ENCODE peak calls at places on chromosomes 16 and 17, in ten cellular contexts. One of them, this sample, is unnamed.

GRCh38 chr16:51577621-51578303 is 426.7 kb upstream of the SALL1 start:
- DNase-seq in H4: peak
- DNase-seq in nephron progenitor cell: peak
- DNase-seq in H54: no peak
- DNase-seq in A549: no peak
- DNase-seq in EL: no peak
- DNase-seq in progenitor cell of endocrine pancreas: no peak
- DNase-seq in heart left ventricle: no peak
- DNase-seq in DND-41: no peak
- DNase-seq in stimulated activated CD4-positive, alpha-beta T cell treated with anti-CD3 and anti-CD28 coated beads, Interleukin-4, amount 100 ng/mL, for 24 hours: no peak
- DNase-seq in this sample: peak

GRCh38 chr16:81576696-81577095 is 132.1 kb downstream of the CMIP start:
- DNase-seq in A549: no peak
- DNase-seq in stimulated activated CD4-positive, alpha-beta T cell treated with anti-CD3 and anti-CD28 coated beads, Interleukin-4, amount 100 ng/mL, for 24 hours: no peak
- DNase-seq in nephron progenitor cell: no peak
- DNase-seq in progenitor cell of endocrine pancreas: no peak
- DNase-seq in H4: no peak
- DNase-seq in H54: no peak
- DNase-seq in DND-41: no peak
- DNase-seq in EL: no peak
- DNase-seq in heart left ventricle: no peak
- DNase-seq in this sample: no peak

GRCh38 chr16:66293207-66293735 is 73.2 kb upstream of the CDH5 start:
- DNase-seq in A549: no peak
- DNase-seq in H4: no peak
- DNase-seq in nephron progenitor cell: no peak
- DNase-seq in stimulated activated CD4-positive, alpha-beta T cell treated with anti-CD3 and anti-CD28 coated beads, Interleukin-4, amount 100 ng/mL, for 24 hours: no peak
- DNase-seq in progenitor cell of endocrine pancreas: no peak
- DNase-seq in EL: no peak
- DNase-seq in H54: no peak
- DNase-seq in DND-41: no peak
- DNase-seq in heart left ventricle: no peak
- DNase-seq in this sample: no peak

GRCh38 chr16:80746231-80746630 is 58.2 kb downstream of the CDYL2 start:
- DNase-seq in H4: no peak
- DNase-seq in H54: no peak
- DNase-seq in stimulated activated CD4-positive, alpha-beta T cell treated with anti-CD3 and anti-CD28 coated beads, Interleukin-4, amount 100 ng/mL, for 24 hours: no peak
- DNase-seq in A549: no peak
- DNase-seq in EL: no peak
- DNase-seq in DND-41: no peak
- DNase-seq in nephron progenitor cell: no peak
- DNase-seq in progenitor cell of endocrine pancreas: no peak
- DNase-seq in heart left ventricle: no peak
- DNase-seq in this sample: no peak

GRCh38 chr17:55177159-55177913 is 87.4 kb upstream of the HLF start:
- DNase-seq in H54: no peak
- DNase-seq in DND-41: no peak
- DNase-seq in A549: no peak
- DNase-seq in nephron progenitor cell: no peak
- DNase-seq in heart left ventricle: no peak
- DNase-seq in progenitor cell of endocrine pancreas: no peak
- DNase-seq in stimulated activated CD4-positive, alpha-beta T cell treated with anti-CD3 and anti-CD28 coated beads, Interleukin-4, amount 100 ng/mL, for 24 hours: no peak
- DNase-seq in EL: peak
- DNase-seq in H4: no peak
- DNase-seq in this sample: no peak

GRCh38 chr16:54346046-54346445 is 59.5 kb upstream of the IRX3 start:
- DNase-seq in H54: no peak
- DNase-seq in heart left ventricle: no peak
- DNase-seq in stimulated activated CD4-positive, alpha-beta T cell treated with anti-CD3 and anti-CD28 coated beads, Interleukin-4, amount 100 ng/mL, for 24 hours: no peak
- DNase-seq in progenitor cell of endocrine pancreas: no peak
- DNase-seq in nephron progenitor cell: no peak
- DNase-seq in DND-41: no peak
- DNase-seq in EL: no peak
- DNase-seq in H4: no peak
- DNase-seq in A549: no peak
- DNase-seq in this sample: no peak

GRCh38 chr17:2547176-2547575 is 35.5 kb upstream of the METTL16 start:
- DNase-seq in heart left ventricle: no peak
- DNase-seq in nephron progenitor cell: no peak
- DNase-seq in stimulated activated CD4-positive, alpha-beta T cell treated with anti-CD3 and anti-CD28 coated beads, Interleukin-4, amount 100 ng/mL, for 24 hours: no peak
- DNase-seq in EL: peak
- DNase-seq in H4: no peak
- DNase-seq in DND-41: no peak
- DNase-seq in A549: peak
- DNase-seq in progenitor cell of endocrine pancreas: no peak
- DNase-seq in H54: peak
- DNase-seq in this sample: no peak

GRCh38 chr16:29315916-29316517 is 90.5 kb downstream of the NPIPB11 start:
- DNase-seq in H54: no peak
- DNase-seq in stimulated activated CD4-positive, alpha-beta T cell treated with anti-CD3 and anti-CD28 coated beads, Interleukin-4, amount 100 ng/mL, for 24 hours: no peak
- DNase-seq in nephron progenitor cell: no peak
- DNase-seq in H4: no peak
- DNase-seq in DND-41: no peak
- DNase-seq in A549: no peak
- DNase-seq in heart left ventricle: no peak
- DNase-seq in EL: no peak
- DNase-seq in progenitor cell of endocrine pancreas: no peak
- DNase-seq in this sample: no peak

GRCh38 chr17:48100160-48100559 is 1.1 kb downstream of the CBX1 start:
- DNase-seq in EL: peak
- DNase-seq in H54: no peak
- DNase-seq in progenitor cell of endocrine pancreas: no peak
- DNase-seq in heart left ventricle: no peak
- DNase-seq in H4: no peak
- DNase-seq in A549: no peak
- DNase-seq in nephron progenitor cell: no peak
- DNase-seq in stimulated activated CD4-positive, alpha-beta T cell treated with anti-CD3 and anti-CD28 coated beads, Interleukin-4, amount 100 ng/mL, for 24 hours: no peak
- DNase-seq in DND-41: no peak
- DNase-seq in this sample: no peak

GRCh38 chr16:5062790-5063765 is 2.7 kb downstream of the C16orf89 start:
- DNase-seq in H54: no peak
- DNase-seq in DND-41: no peak
- DNase-seq in A549: no peak
- DNase-seq in heart left ventricle: no peak
- DNase-seq in H4: no peak
- DNase-seq in stimulated activated CD4-positive, alpha-beta T cell treated with anti-CD3 and anti-CD28 coated beads, Interleukin-4, amount 100 ng/mL, for 24 hours: no peak
- DNase-seq in progenitor cell of endocrine pancreas: no peak
- DNase-seq in EL: no peak
- DNase-seq in nephron progenitor cell: no peak
- DNase-seq in this sample: no peak

GRCh38 chr17:6456914-6457687 is 12.8 kb downstream of the PIMREG start:
- DNase-seq in heart left ventricle: peak
- DNase-seq in A549: peak
- DNase-seq in H54: peak
- DNase-seq in H4: peak
- DNase-seq in DND-41: no peak
- DNase-seq in stimulated activated CD4-positive, alpha-beta T cell treated with anti-CD3 and anti-CD28 coated beads, Interleukin-4, amount 100 ng/mL, for 24 hours: no peak
- DNase-seq in EL: peak
- DNase-seq in nephron progenitor cell: no peak
- DNase-seq in progenitor cell of endocrine pancreas: no peak
- DNase-seq in this sample: no peak

GRCh38 chr17:57350266-57350665 is 93.9 kb downstream of the MSI2 start:
- DNase-seq in progenitor cell of endocrine pancreas: no peak
- DNase-seq in EL: no peak
- DNase-seq in H4: no peak
- DNase-seq in heart left ventricle: no peak
- DNase-seq in stimulated activated CD4-positive, alpha-beta T cell treated with anti-CD3 and anti-CD28 coated beads, Interleukin-4, amount 100 ng/mL, for 24 hours: no peak
- DNase-seq in H54: no peak
- DNase-seq in DND-41: no peak
- DNase-seq in A549: no peak
- DNase-seq in nephron progenitor cell: no peak
- DNase-seq in this sample: no peak

GRCh38 chr16:25586826-25587225 is 104.9 kb upstream of the HS3ST4 start:
- DNase-seq in progenitor cell of endocrine pancreas: no peak
- DNase-seq in nephron progenitor cell: no peak
- DNase-seq in H4: no peak
- DNase-seq in EL: no peak
- DNase-seq in heart left ventricle: no peak
- DNase-seq in DND-41: no peak
- DNase-seq in A549: no peak
- DNase-seq in stimulated activated CD4-positive, alpha-beta T cell treated with anti-CD3 and anti-CD28 coated beads, Interleukin-4, amount 100 ng/mL, for 24 hours: no peak
- DNase-seq in H54: no peak
- DNase-seq in this sample: no peak

GRCh38 chr17:7241047-7241733 is 1.1 kb downstream of the GABARAP start:
- DNase-seq in DND-41: no peak
- DNase-seq in H54: no peak
- DNase-seq in stimulated activated CD4-positive, alpha-beta T cell treated with anti-CD3 and anti-CD28 coated beads, Interleukin-4, amount 100 ng/mL, for 24 hours: no peak
- DNase-seq in H4: no peak
- DNase-seq in nephron progenitor cell: no peak
- DNase-seq in A549: no peak
- DNase-seq in heart left ventricle: no peak
- DNase-seq in progenitor cell of endocrine pancreas: no peak
- DNase-seq in EL: no peak
- DNase-seq in this sample: no peak

GRCh38 chr17:74907012-74907411 is 13.6 kb upstream of the FADS6 start:
- DNase-seq in stimulated activated CD4-positive, alpha-beta T cell treated with anti-CD3 and anti-CD28 coated beads, Interleukin-4, amount 100 ng/mL, for 24 hours: no peak
- DNase-seq in H4: no peak
- DNase-seq in H54: no peak
- DNase-seq in progenitor cell of endocrine pancreas: no peak
- DNase-seq in EL: no peak
- DNase-seq in DND-41: no peak
- DNase-seq in A549: no peak
- DNase-seq in heart left ventricle: no peak
- DNase-seq in nephron progenitor cell: no peak
- DNase-seq in this sample: no peak

GRCh38 chr16:10871157-10871991 is 5.6 kb upstream of the CIITA start:
- DNase-seq in DND-41: no peak
- DNase-seq in stimulated activated CD4-positive, alpha-beta T cell treated with anti-CD3 and anti-CD28 coated beads, Interleukin-4, amount 100 ng/mL, for 24 hours: peak
- DNase-seq in nephron progenitor cell: no peak
- DNase-seq in H4: peak
- DNase-seq in EL: peak
- DNase-seq in heart left ventricle: peak
- DNase-seq in A549: no peak
- DNase-seq in H54: peak
- DNase-seq in progenitor cell of endocrine pancreas: no peak
- DNase-seq in this sample: no peak

GRCh38 chr17:31673076-31673475 is 186.0 kb downstream of the COPRS start:
- DNase-seq in DND-41: no peak
- DNase-seq in H54: no peak
- DNase-seq in H4: no peak
- DNase-seq in stimulated activated CD4-positive, alpha-beta T cell treated with anti-CD3 and anti-CD28 coated beads, Interleukin-4, amount 100 ng/mL, for 24 hours: no peak
- DNase-seq in nephron progenitor cell: no peak
- DNase-seq in EL: no peak
- DNase-seq in progenitor cell of endocrine pancreas: no peak
- DNase-seq in A549: no peak
- DNase-seq in heart left ventricle: no peak
- DNase-seq in this sample: no peak

GRCh38 chr17:82863646-82863940 is 23.8 kb upstream of the ZNF750 start:
- DNase-seq in heart left ventricle: peak
- DNase-seq in progenitor cell of endocrine pancreas: no peak
- DNase-seq in stimulated activated CD4-positive, alpha-beta T cell treated with anti-CD3 and anti-CD28 coated beads, Interleukin-4, amount 100 ng/mL, for 24 hours: no peak
- DNase-seq in H4: no peak
- DNase-seq in EL: no peak
- DNase-seq in nephron progenitor cell: no peak
- DNase-seq in A549: no peak
- DNase-seq in DND-41: no peak
- DNase-seq in H54: peak
- DNase-seq in this sample: no peak

GRCh38 chr17:80791758-80792284 is 199.8 kb upstream of the CHMP6 start:
- DNase-seq in H54: peak
- DNase-seq in heart left ventricle: peak
- DNase-seq in EL: peak
- DNase-seq in H4: peak
- DNase-seq in stimulated activated CD4-positive, alpha-beta T cell treated with anti-CD3 and anti-CD28 coated beads, Interleukin-4, amount 100 ng/mL, for 24 hours: peak
- DNase-seq in progenitor cell of endocrine pancreas: no peak
- DNase-seq in A549: peak
- DNase-seq in DND-41: peak
- DNase-seq in nephron progenitor cell: no peak
- DNase-seq in this sample: no peak

GRCh38 chr17:62807812-62808575 is at the start of gene MARCHF10:
- DNase-seq in EL: peak
- DNase-seq in nephron progenitor cell: peak
- DNase-seq in heart left ventricle: no peak
- DNase-seq in stimulated activated CD4-positive, alpha-beta T cell treated with anti-CD3 and anti-CD28 coated beads, Interleukin-4, amount 100 ng/mL, for 24 hours: peak
- DNase-seq in DND-41: peak
- DNase-seq in H4: no peak
- DNase-seq in progenitor cell of endocrine pancreas: peak
- DNase-seq in A549: no peak
- DNase-seq in H54: no peak
- DNase-seq in this sample: no peak

GRCh38 chr16:25550647-25551046 is 141.1 kb upstream of the HS3ST4 start:
- DNase-seq in stimulated activated CD4-positive, alpha-beta T cell treated with anti-CD3 and anti-CD28 coated beads, Interleukin-4, amount 100 ng/mL, for 24 hours: no peak
- DNase-seq in heart left ventricle: no peak
- DNase-seq in progenitor cell of endocrine pancreas: no peak
- DNase-seq in EL: no peak
- DNase-seq in H4: no peak
- DNase-seq in DND-41: no peak
- DNase-seq in A549: no peak
- DNase-seq in nephron progenitor cell: no peak
- DNase-seq in H54: no peak
- DNase-seq in this sample: no peak

GRCh38 chr17:42120161-42121065 is 754 bp downstream of the KAT2A start:
- DNase-seq in heart left ventricle: no peak
- DNase-seq in DND-41: peak
- DNase-seq in nephron progenitor cell: peak
- DNase-seq in H54: no peak
- DNase-seq in H4: no peak
- DNase-seq in A549: peak
- DNase-seq in stimulated activated CD4-positive, alpha-beta T cell treated with anti-CD3 and anti-CD28 coated beads, Interleukin-4, amount 100 ng/mL, for 24 hours: peak
- DNase-seq in EL: peak
- DNase-seq in progenitor cell of endocrine pancreas: no peak
- DNase-seq in this sample: peak

GRCh38 chr16:12788758-12789157 is 14.9 kb downstream of the CPPED1 start:
- DNase-seq in A549: no peak
- DNase-seq in nephron progenitor cell: no peak
- DNase-seq in EL: no peak
- DNase-seq in DND-41: no peak
- DNase-seq in stimulated activated CD4-positive, alpha-beta T cell treated with anti-CD3 and anti-CD28 coated beads, Interleukin-4, amount 100 ng/mL, for 24 hours: no peak
- DNase-seq in progenitor cell of endocrine pancreas: no peak
- DNase-seq in H54: no peak
- DNase-seq in heart left ventricle: no peak
- DNase-seq in H4: no peak
- DNase-seq in this sample: no peak

GRCh38 chr16:14042706-14043105 is 28.4 kb upstream of the MRTFB start:
- DNase-seq in nephron progenitor cell: no peak
- DNase-seq in heart left ventricle: no peak
- DNase-seq in DND-41: no peak
- DNase-seq in EL: no peak
- DNase-seq in H54: no peak
- DNase-seq in A549: no peak
- DNase-seq in progenitor cell of endocrine pancreas: no peak
- DNase-seq in H4: no peak
- DNase-seq in stimulated activated CD4-positive, alpha-beta T cell treated with anti-CD3 and anti-CD28 coated beads, Interleukin-4, amount 100 ng/mL, for 24 hours: no peak
- DNase-seq in this sample: peak

GRCh38 chr16:25026621-25027020 is 11.5 kb upstream of the ARHGAP17 start:
- DNase-seq in H4: no peak
- DNase-seq in stimulated activated CD4-positive, alpha-beta T cell treated with anti-CD3 and anti-CD28 coated beads, Interleukin-4, amount 100 ng/mL, for 24 hours: no peak
- DNase-seq in heart left ventricle: no peak
- DNase-seq in H54: no peak
- DNase-seq in A549: no peak
- DNase-seq in EL: no peak
- DNase-seq in nephron progenitor cell: no peak
- DNase-seq in DND-41: no peak
- DNase-seq in progenitor cell of endocrine pancreas: no peak
- DNase-seq in this sample: no peak

GRCh38 chr16:66953462-66954096 is 7.5 kb upstream of the CES3 start:
- DNase-seq in nephron progenitor cell: no peak
- DNase-seq in H4: no peak
- DNase-seq in DND-41: no peak
- DNase-seq in heart left ventricle: no peak
- DNase-seq in stimulated activated CD4-positive, alpha-beta T cell treated with anti-CD3 and anti-CD28 coated beads, Interleukin-4, amount 100 ng/mL, for 24 hours: no peak
- DNase-seq in H54: no peak
- DNase-seq in EL: no peak
- DNase-seq in progenitor cell of endocrine pancreas: no peak
- DNase-seq in A549: no peak
- DNase-seq in this sample: no peak